ENCODE peak calls at places on chromosomes 6 and 20, in nine cellular contexts. V is stimulated activated naive CD4-positive, alpha-beta T cell; N is AG20443; B is choroid plexus epithelial cell; S is A549; A is T-helper 22 cell; W is colonic mucosa; T is esophagus squamous epithelium; E is stimulated activated CD8-positive, alpha-beta memory T cell treated with anti-CD3 and anti-CD28 coated beads, Interleukin-2, amount 100 ng/mL, for 1 hour. F is an unnamed sample.
A peak's percentile ranks its signal among the peaks of the same experiment; 100 is the strongest.

GRCh38 chr20:49989234-49990065 is 6.7 kb downstream of the SNAI1 start:
- DNase-seq in A (no peak), W (no peak), N (peak; percentile 83), E (no peak), S (no peak), V (no peak), T (no peak), B (peak; percentile 78), F (no peak)

GRCh38 chr6:106051241-106051640 is 34.9 kb upstream of the PRDM1 start:
- DNase-seq in N (no peak), W (no peak), B (peak; percentile 21), A (no peak), T (no peak), S (no peak), V (no peak), E (no peak), F (no peak)

GRCh38 chr6:137214931-137215330 is 4.3 kb downstream of the IFNGR1 start:
- DNase-seq in V (no peak), A (no peak), E (no peak), N (no peak), S (no peak), W (no peak), B (no peak), T (no peak), F (no peak)

GRCh38 chr6:36376742-36377141 is 10.7 kb downstream of the ETV7 start:
- DNase-seq in N (no peak), V (no peak), A (no peak), E (no peak), S (no peak), T (no peak), W (no peak), B (no peak), F (no peak)

GRCh38 chr6:154598403-154598802 is 87.9 kb upstream of the CNKSR3 start:
- DNase-seq in N (no peak), W (no peak), B (no peak), A (no peak), E (no peak), S (no peak), V (no peak), T (no peak), F (no peak)

GRCh38 chr6:39231844-39232243 is 2.6 kb upstream of the KCNK5 start:
- DNase-seq in S (no peak), V (no peak), B (no peak), E (no peak), T (no peak), W (no peak), N (no peak), A (no peak), F (no peak)

GRCh38 chr20:1803216-1804128 is 91.7 kb upstream of the SIRPA start:
- DNase-seq in S (no peak), A (no peak), T (peak; percentile 29), N (peak; percentile 59), V (no peak), E (no peak), B (peak; percentile 69), W (peak; percentile 61), F (no peak)

GRCh38 chr20:36303831-36304230 is 2.3 kb upstream of the DLGAP4 start:
- DNase-seq in S (no peak), B (no peak), N (no peak), V (no peak), A (no peak), T (no peak), W (no peak), E (no peak), F (no peak)

GRCh38 chr6:154179443-154179842 is 140.4 kb downstream of the OPRM1 start:
- DNase-seq in A (no peak), E (no peak), T (no peak), N (no peak), V (no peak), B (no peak), S (no peak), W (no peak), F (no peak)

GRCh38 chr6:156508923-156509322 is 268.3 kb upstream of the ARID1B start:
- DNase-seq in E (no peak), A (no peak), N (no peak), V (no peak), B (no peak), T (no peak), W (no peak), S (no peak), F (no peak)

GRCh38 chr6:119758385-119758784 is 408.8 kb upstream of the MAN1A1 start:
- DNase-seq in A (no peak), S (no peak), W (no peak), V (no peak), B (no peak), N (no peak), E (no peak), T (no peak), F (no peak)

GRCh38 chr6:169293196-169293595 is 39.5 kb upstream of the THBS2 start:
- DNase-seq in V (no peak), W (no peak), B (peak; percentile 61), N (no peak), S (no peak), A (no peak), E (no peak), T (no peak), F (no peak)

GRCh38 chr20:49324306-49324705 is 46.4 kb upstream of the ZNFX1 start:
- DNase-seq in A (no peak), W (no peak), B (no peak), E (no peak), N (no peak), S (no peak), V (no peak), T (no peak), F (no peak)

GRCh38 chr20:37379967-37380828 is 34.3 kb downstream of the SRC start:
- DNase-seq in B (peak; percentile 38), E (no peak), A (no peak), W (peak; percentile 49), N (no peak), T (no peak), V (no peak), S (peak; percentile 44), F (no peak)

GRCh38 chr20:60200305-60200918 is 242.2 kb downstream of the CDH26 start:
- DNase-seq in S (no peak), A (no peak), T (no peak), W (no peak), B (no peak), N (no peak), V (no peak), E (no peak), F (no peak)

GRCh38 chr20:45508068-45508886 is 7.1 kb downstream of the SPINT3 start:
- DNase-seq in A (no peak), B (no peak), T (no peak), S (no peak), E (no peak), N (no peak), V (no peak), W (no peak), F (no peak)

GRCh38 chr6:139474145-139475108 is 100.0 kb upstream of the CITED2 start:
- DNase-seq in A (no peak), S (no peak), N (peak; percentile 35), T (no peak), E (no peak), W (peak; percentile 31), B (peak; percentile 69), V (no peak), F (no peak)

GRCh38 chr6:157143885-157144795 is 179.2 kb downstream of the TMEM242 start:
- DNase-seq in W (no peak), T (no peak), B (peak; percentile 55), E (no peak), N (no peak), A (no peak), V (no peak), S (no peak), F (no peak)

GRCh38 chr6:143441010-143441409 is 9.5 kb downstream of the ADAT2 start:
- DNase-seq in E (no peak), V (no peak), S (no peak), T (no peak), W (no peak), B (no peak), N (no peak), A (no peak), F (no peak)

GRCh38 chr20:62062661-62063600 is 2.8 kb downstream of the TAF4 start:
- DNase-seq in E (no peak), N (no peak), A (no peak), T (no peak), W (no peak), V (no peak), S (no peak), B (no peak), F (no peak)

GRCh38 chr20:3751664-3752385 is 15.7 kb downstream of the ADISSP start:
- DNase-seq in V (peak; percentile 11), T (no peak), N (no peak), B (no peak), A (peak; percentile 34), W (peak; percentile 67), S (no peak), E (peak; percentile 18), F (no peak)

GRCh38 chr6:106908386-106908840 is 66.1 kb downstream of the CD24 start:
- DNase-seq in B (no peak), S (no peak), N (peak; percentile 22), T (no peak), A (no peak), V (no peak), E (no peak), W (no peak), F (no peak)

GRCh38 chr6:106547053-106547414 is 82.3 kb downstream of the RTN4IP1 start:
- DNase-seq in T (no peak), N (no peak), V (no peak), A (no peak), B (peak; percentile 25), W (no peak), E (no peak), S (no peak), F (no peak)

GRCh38 chr20:9301129-9302072 is 213.0 kb upstream of the LAMP5 start:
- DNase-seq in V (no peak), T (no peak), A (no peak), W (peak; percentile 68), N (no peak), B (peak; percentile 80), S (peak; percentile 16), E (no peak), F (no peak)

GRCh38 chr6:32840604-32841246 is 2.2 kb upstream of the TAP2 start:
- DNase-seq in E (no peak), N (no peak), B (no peak), V (no peak), W (no peak), A (no peak), S (no peak), T (no peak), F (no peak)

GRCh38 chr6:157029980-157030690 is 253.0 kb downstream of the ARID1B start:
- DNase-seq in N (no peak), A (no peak), T (no peak), B (no peak), W (no peak), S (no peak), V (no peak), E (no peak), F (no peak)

GRCh38 chr20:35434085-35435005 is 3.7 kb downstream of the GDF5 start:
- DNase-seq in N (peak; percentile 61), W (no peak), B (no peak), S (no peak), V (no peak), E (no peak), A (no peak), T (no peak), F (no peak)

GRCh38 chr6:121897337-121897760 is 461.9 kb downstream of the GJA1 start:
- DNase-seq in A (no peak), S (no peak), T (no peak), W (no peak), V (no peak), N (no peak), B (peak; percentile 45), E (no peak), F (no peak)

GRCh38 chr6:148044261-148044731 is 298.3 kb upstream of the SASH1 start:
- DNase-seq in W (no peak), S (no peak), V (no peak), B (no peak), T (no peak), E (no peak), N (no peak), A (no peak), F (no peak)